ENCODE peak calls at places on chromosomes 7 and 10, in nine cellular contexts. T is A673; Z is fibroblast of lung; C is CD4-positive, CD25-positive, alpha-beta regulatory T cell; L is Panc1; M is uterus; U is psoas muscle; G is HCT116; Q is lung. I is an unnamed sample. For H3K27me3, the result is how much of the 10 kb centered on the place peaks cover.

GRCh38 chr10:17431871-17432311 is 22.5 kb downstream of the ST8SIA6 start:
- DNase-seq in L (no peak), Z (peak), U (no peak), G (no peak), Q (no peak), M (no peak), T (no peak), C (no peak), I (peak)

GRCh38 chr7:18610331-18610948 is 114.9 kb downstream of the HDAC9 start:
- DNase-seq in Z (peak), Q (no peak), M (no peak), C (no peak), L (peak), U (no peak), T (peak), G (peak), I (no peak)

GRCh38 chr10:72561745-72562166 is 64.1 kb downstream of the MICU1 start:
- DNase-seq in Z (no peak), T (no peak), U (no peak), C (no peak), G (no peak), M (no peak), L (no peak), Q (no peak), I (no peak)

GRCh38 chr7:29989257-29989995 is at the start of gene SCRN1:
- DNase-seq in U (peak), L (no peak), Z (no peak), M (peak), Q (no peak), C (peak), G (no peak), T (peak), I (peak)

GRCh38 chr7:150465414-150465813 is 15.0 kb downstream of the GIMAP8 start:
- DNase-seq in U (no peak), T (no peak), C (no peak), Z (no peak), L (no peak), G (no peak), M (no peak), Q (no peak), I (no peak)

GRCh38 chr10:126663328-126663727 is 7.2 kb downstream of the C10orf90 start:
- DNase-seq in Z (peak), C (no peak), L (no peak), M (peak), U (peak), G (no peak), Q (no peak), T (peak), I (peak)

GRCh38 chr7:107486041-107486440 is 16.2 kb downstream of the GPR22 start:
- DNase-seq in Z (no peak), L (no peak), M (no peak), Q (no peak), C (no peak), G (no peak), U (no peak), T (no peak), I (no peak)

GRCh38 chr7:127736511-127736910 is 84.5 kb downstream of the SND1 start:
- DNase-seq in Z (no peak), G (no peak), L (no peak), U (no peak), T (no peak), M (no peak), C (no peak), Q (no peak), I (no peak)

GRCh38 chr10:114642729-114643128 is 15.3 kb downstream of the ABLIM1 start:
- DNase-seq in L (no peak), C (no peak), T (no peak), Q (no peak), U (no peak), Z (no peak), G (no peak), M (no peak), I (no peak)

GRCh38 chr10:77532068-77532467 is 105.5 kb downstream of the KCNMA1 start:
- DNase-seq in M (no peak), U (no peak), C (no peak), Z (peak), T (no peak), Q (no peak), G (no peak), L (peak), I (peak)
- H3K4me3 ChIP-seq in M (no peak), U (no peak), C (no peak), Z (no peak), T (no peak), Q (no peak), G (no peak), L (peak), I (peak)

DNA sequence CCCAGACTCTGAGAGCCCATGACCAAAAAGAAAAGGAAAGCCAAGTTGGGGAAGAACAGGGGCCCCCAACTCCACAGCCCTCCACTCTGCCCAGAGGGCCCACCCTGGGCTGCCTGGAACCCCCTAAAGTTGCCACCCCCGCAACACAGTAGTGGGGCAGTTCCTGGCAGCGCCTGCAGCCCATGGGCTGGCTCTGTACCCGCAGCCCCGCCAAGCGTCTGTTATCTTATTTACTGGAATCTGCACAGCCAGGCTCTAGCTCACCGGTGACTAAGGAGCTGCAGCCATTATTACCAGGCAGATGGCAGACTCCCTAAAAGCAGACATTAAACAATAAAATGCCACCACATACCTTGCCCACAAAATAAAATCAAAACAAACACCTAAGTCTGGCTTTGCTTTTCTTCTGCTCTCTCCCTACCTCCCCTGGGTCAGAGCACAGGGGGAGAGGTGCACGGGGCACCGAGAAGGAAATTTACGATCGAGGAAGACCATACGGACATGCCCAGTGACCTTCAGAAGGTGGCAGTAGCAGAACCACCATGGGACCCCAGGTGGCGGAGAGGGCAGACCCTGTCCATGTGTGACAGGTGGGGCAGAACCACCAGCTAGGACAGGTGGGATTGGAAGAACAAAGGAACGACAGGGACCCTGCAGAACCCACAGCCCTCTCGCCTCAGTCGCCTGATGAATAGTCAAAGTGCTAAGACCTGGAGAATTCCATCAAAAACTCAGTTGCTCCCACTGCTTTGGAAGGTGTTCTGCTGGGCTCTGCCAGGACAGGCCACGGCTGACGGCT is 66.3 kb downstream of the PRKAG2 start:
- DNase-seq in L (no peak), Q (no peak), C (no peak), Z (no peak), T (no peak), G (no peak), U (no peak), M (no peak), I (no peak)
- H3K27me3 ChIP-seq in L (under half), Q (under half), C (under half), Z (under half), T (under half), G (under half), U (under half), M (under half), I (under half)

GRCh38 chr7:87875151-87876039 is 765 bp downstream of the SLC25A40 start:
- DNase-seq in G (no peak), Q (no peak), Z (no peak), T (no peak), L (no peak), C (peak), M (no peak), U (no peak), I (no peak)

GRCh38 chr7:87876759-87877234 is 504 bp downstream of the DBF4 start:
- DNase-seq in C (no peak), Q (peak), G (no peak), M (peak), T (peak), Z (peak), L (no peak), U (peak), I (peak)

GRCh38 chr7:87876040-87876758 is at the start of the genes DBF4 and SLC25A40:
- DNase-seq in C (peak), U (peak), Q (peak), T (peak), M (peak), G (peak), L (peak), Z (peak), I (peak)

GRCh38 chr7:87877641-87878040 is 1.3 kb downstream of the DBF4 start:
- DNase-seq in C (no peak), Q (no peak), L (no peak), G (no peak), Z (no peak), U (no peak), T (no peak), M (no peak), I (no peak)

DNA sequence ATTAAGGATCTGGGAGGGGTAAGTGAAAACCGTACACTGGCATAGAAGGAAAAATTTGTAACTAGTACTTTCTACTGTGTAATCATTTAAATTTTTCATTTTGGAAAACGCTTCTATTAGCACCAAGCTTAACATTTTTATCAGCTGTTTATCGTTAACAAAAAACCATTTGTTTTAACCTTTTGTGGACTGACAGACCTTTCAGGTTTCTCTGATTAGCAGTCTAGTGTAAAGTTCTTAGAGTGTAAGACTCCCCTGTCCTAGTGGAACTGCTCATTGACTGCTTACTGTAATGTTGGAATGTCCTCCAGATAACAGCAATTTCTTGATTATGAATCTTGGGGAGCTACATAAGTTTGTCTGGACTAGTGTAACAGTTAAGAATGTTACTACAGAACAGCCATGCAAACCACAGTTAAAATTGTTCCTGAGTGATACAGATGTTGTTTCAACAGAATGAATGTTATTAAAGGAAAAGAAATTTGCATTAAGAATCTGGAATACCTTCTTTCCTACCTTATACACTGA is 2.0 kb downstream of the DBF4 start:
- DNase-seq in G (no peak), Z (peak), Q (no peak), U (no peak), L (no peak), T (no peak), M (no peak), C (no peak), I (no peak)
- H3K4me3 ChIP-seq in G (peak), Z (peak), Q (no peak), U (peak), L (peak), T (peak), M (no peak), C (peak), I (peak)

GRCh38 chr10:123446449-123447156 is 219.6 kb upstream of the GPR26 start:
- DNase-seq in T (no peak), Q (no peak), U (no peak), M (no peak), C (no peak), L (no peak), Z (no peak), G (no peak), I (no peak)
- H3K27me3 ChIP-seq in T (under half), Q (under half), U (under half), M (under half), C (under half), L (under half), Z (under half), G (under half), I (under half)

GRCh38 chr10:25017661-25018060 is 1.2 kb downstream of the THNSL1 start:
- DNase-seq in L (no peak), U (no peak), T (peak), Q (no peak), Z (no peak), G (no peak), C (no peak), M (no peak), I (no peak)
- H3K4me3 ChIP-seq in L (peak), U (peak), T (peak), Q (no peak), Z (no peak), G (peak), C (peak), M (peak), I (peak)

DNA sequence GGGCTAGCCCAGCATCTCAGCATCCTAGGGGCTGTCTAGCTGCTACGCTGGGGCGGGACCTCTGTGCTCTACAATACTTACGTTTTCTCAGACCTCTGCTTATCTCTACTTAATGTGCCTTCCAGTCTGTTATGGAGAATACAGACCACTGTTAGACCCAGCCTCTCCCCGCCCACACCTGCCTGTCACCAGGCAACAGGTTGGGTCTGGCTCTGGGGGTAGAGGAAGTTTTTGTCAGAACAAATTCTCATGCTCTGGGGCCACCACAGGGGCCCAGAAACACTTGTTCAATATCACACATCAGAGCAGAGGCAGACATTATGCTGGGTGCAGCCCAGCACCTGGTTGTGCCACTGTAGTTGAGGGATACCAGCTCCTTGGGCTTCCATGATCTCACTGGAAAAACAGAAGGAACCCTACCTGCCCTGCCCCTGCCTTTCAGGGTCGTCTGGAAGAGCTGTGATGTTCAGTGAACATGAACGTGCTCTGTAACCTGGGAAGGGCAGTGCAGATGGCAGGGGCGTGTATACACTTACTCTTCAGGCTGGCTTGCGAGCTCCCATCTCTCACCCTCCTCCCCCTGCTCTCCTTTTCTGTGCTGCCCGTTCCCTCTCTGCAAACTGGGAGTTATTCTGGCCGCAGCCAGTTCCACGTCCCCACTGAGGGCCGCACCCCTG is 135.2 kb upstream of the PODXL start:
- DNase-seq in Z (no peak), C (no peak), U (no peak), G (no peak), L (no peak), M (no peak), T (no peak), Q (peak), I (no peak)
- H3K27me3 ChIP-seq in Z (under half), C (under half), U (under half), G (under half), L (under half), M (under half), T (under half), Q (under half), I (under half)

GRCh38 chr10:68957654-68958053 is 1.7 kb downstream of the DDX21 start:
- DNase-seq in T (peak), C (no peak), Q (no peak), Z (no peak), M (no peak), L (no peak), U (no peak), G (no peak), I (peak)
- H3K4me3 ChIP-seq in T (peak), C (peak), Q (no peak), Z (peak), M (no peak), L (peak), U (peak), G (peak), I (peak)

GRCh38 chr7:155865830-155866545 is 53.7 kb upstream of the SHH start:
- DNase-seq in G (no peak), C (no peak), U (no peak), M (no peak), T (no peak), Z (no peak), Q (no peak), L (no peak), I (no peak)
- H3K27me3 ChIP-seq in G (under half), C (under half), U (under half), M (under half), T (half or more), Z (under half), Q (under half), L (under half), I (under half)

DNA sequence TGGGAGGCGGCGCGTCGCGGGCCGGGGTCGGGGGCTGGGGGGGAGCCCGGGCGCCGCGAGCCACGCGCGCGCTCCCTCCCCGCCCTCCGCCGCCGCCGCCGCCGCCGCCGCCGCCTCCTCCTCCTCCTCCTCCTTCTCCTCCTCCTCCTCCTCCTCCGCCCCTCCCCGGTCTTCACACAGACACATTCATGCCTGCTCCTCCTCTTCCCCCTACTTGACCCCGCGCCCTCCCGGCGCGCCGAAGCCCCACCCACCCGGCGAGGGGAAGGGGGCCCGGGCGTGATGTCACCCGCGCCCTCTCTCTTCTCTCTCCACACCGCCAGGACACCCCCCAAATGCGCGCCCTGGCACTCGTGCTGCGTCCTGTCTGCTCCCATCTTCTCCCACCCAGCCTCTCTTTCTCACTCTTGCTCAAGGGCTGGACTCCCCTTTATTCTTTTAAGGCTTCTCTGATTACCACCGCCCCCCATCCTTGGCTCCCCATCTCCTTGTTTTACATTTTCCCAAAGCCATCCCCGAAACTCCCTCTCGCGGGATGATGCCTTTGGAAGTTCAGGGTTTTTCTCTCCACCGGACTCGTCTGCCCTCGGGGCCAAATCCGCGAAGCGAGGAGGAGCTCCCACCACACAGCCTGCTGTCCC is 1.0 kb upstream of the GLI3 start:
- DNase-seq in L (no peak), Q (peak), T (peak), Z (peak), G (no peak), M (peak), U (peak), C (no peak), I (peak)
- H3K4me3 ChIP-seq in L (peak), Q (peak), T (peak), Z (peak), G (no peak), M (peak), U (peak), C (no peak), I (peak)

I was measured in MG63.